ENCODE peak calls at places on chromosome 17, in ten cellular contexts. One of them, this sample, is unnamed.

GRCh38 chr17:9026741-9027140 is 5.4 kb downstream of the NTN1 start:
- DNase-seq in NB4: no peak
- DNase-seq in ovary: no peak
- DNase-seq in fibroblast of mammary gland: no peak
- DNase-seq in Caco-2: no peak
- DNase-seq in cardiac fibroblast: no peak
- DNase-seq in skeletal muscle cell: no peak
- DNase-seq in uterus: no peak
- DNase-seq in colonic mucosa: no peak
- DNase-seq in BJ: no peak
- DNase-seq in this sample: no peak

GRCh38 chr17:74326506-74326905 is 480 bp downstream of the KIF19 start:
- DNase-seq in fibroblast of mammary gland: no peak
- DNase-seq in Caco-2: no peak
- DNase-seq in colonic mucosa: no peak
- DNase-seq in uterus: no peak
- DNase-seq in cardiac fibroblast: no peak
- DNase-seq in ovary: no peak
- DNase-seq in skeletal muscle cell: no peak
- DNase-seq in NB4: no peak
- DNase-seq in BJ: no peak
- DNase-seq in this sample: no peak

GRCh38 chr17:2179615-2180295 is 123.8 kb downstream of the SMG6 start:
- DNase-seq in skeletal muscle cell: peak
- DNase-seq in BJ: peak
- DNase-seq in fibroblast of mammary gland: peak
- DNase-seq in ovary: peak
- DNase-seq in colonic mucosa: peak
- DNase-seq in uterus: peak
- DNase-seq in NB4: no peak
- DNase-seq in cardiac fibroblast: peak
- DNase-seq in Caco-2: no peak
- DNase-seq in this sample: peak

GRCh38 chr17:3750926-3751325 is 27.2 kb downstream of the HASPIN start:
- DNase-seq in Caco-2: no peak
- DNase-seq in colonic mucosa: no peak
- DNase-seq in skeletal muscle cell: no peak
- DNase-seq in NB4: peak
- DNase-seq in cardiac fibroblast: no peak
- DNase-seq in BJ: no peak
- DNase-seq in fibroblast of mammary gland: no peak
- DNase-seq in uterus: no peak
- DNase-seq in ovary: no peak
- DNase-seq in this sample: no peak

GRCh38 chr17:47077576-47077975 is 98.5 kb upstream of the RPRML start:
- DNase-seq in cardiac fibroblast: no peak
- DNase-seq in Caco-2: no peak
- DNase-seq in colonic mucosa: no peak
- DNase-seq in NB4: no peak
- DNase-seq in BJ: no peak
- DNase-seq in fibroblast of mammary gland: peak
- DNase-seq in ovary: no peak
- DNase-seq in skeletal muscle cell: no peak
- DNase-seq in uterus: no peak
- DNase-seq in this sample: peak

GRCh38 chr17:32124985-32125847 is 17.1 kb upstream of the RHOT1 start:
- DNase-seq in uterus: no peak
- DNase-seq in BJ: no peak
- DNase-seq in colonic mucosa: no peak
- DNase-seq in skeletal muscle cell: no peak
- DNase-seq in cardiac fibroblast: no peak
- DNase-seq in ovary: no peak
- DNase-seq in NB4: no peak
- DNase-seq in Caco-2: no peak
- DNase-seq in fibroblast of mammary gland: no peak
- DNase-seq in this sample: no peak

GRCh38 chr17:33647976-33648375 is 354.9 kb upstream of the ASIC2 start:
- DNase-seq in BJ: no peak
- DNase-seq in skeletal muscle cell: no peak
- DNase-seq in cardiac fibroblast: no peak
- DNase-seq in uterus: peak
- DNase-seq in colonic mucosa: no peak
- DNase-seq in Caco-2: peak
- DNase-seq in NB4: peak
- DNase-seq in ovary: no peak
- DNase-seq in fibroblast of mammary gland: peak
- DNase-seq in this sample: no peak

GRCh38 chr17:7548585-7549400 is at the start of gene TNFSF12:
- DNase-seq in Caco-2: no peak
- DNase-seq in fibroblast of mammary gland: no peak
- DNase-seq in ovary: peak
- DNase-seq in NB4: peak
- DNase-seq in skeletal muscle cell: no peak
- DNase-seq in cardiac fibroblast: peak
- DNase-seq in BJ: no peak
- DNase-seq in uterus: peak
- DNase-seq in colonic mucosa: peak
- DNase-seq in this sample: peak

GRCh38 chr17:233473-233941 is 52.1 kb upstream of the DOC2B start:
- DNase-seq in colonic mucosa: peak
- DNase-seq in uterus: peak
- DNase-seq in Caco-2: no peak
- DNase-seq in BJ: no peak
- DNase-seq in cardiac fibroblast: no peak
- DNase-seq in skeletal muscle cell: no peak
- DNase-seq in ovary: peak
- DNase-seq in NB4: peak
- DNase-seq in fibroblast of mammary gland: no peak
- DNase-seq in this sample: no peak

GRCh38 chr17:21452377-21453143 is 76.4 kb downstream of the KCNJ12 start:
- DNase-seq in ovary: peak
- DNase-seq in Caco-2: no peak
- DNase-seq in NB4: peak
- DNase-seq in fibroblast of mammary gland: peak
- DNase-seq in BJ: peak
- DNase-seq in skeletal muscle cell: peak
- DNase-seq in colonic mucosa: peak
- DNase-seq in cardiac fibroblast: peak
- DNase-seq in uterus: peak
- DNase-seq in this sample: peak

GRCh38 chr17:50749243-50749642 is 18.1 kb downstream of the ANKRD40CL start:
- DNase-seq in Caco-2: no peak
- DNase-seq in fibroblast of mammary gland: no peak
- DNase-seq in skeletal muscle cell: no peak
- DNase-seq in cardiac fibroblast: no peak
- DNase-seq in uterus: no peak
- DNase-seq in NB4: no peak
- DNase-seq in ovary: no peak
- DNase-seq in BJ: no peak
- DNase-seq in colonic mucosa: no peak
- DNase-seq in this sample: no peak

GRCh38 chr17:78117027-78117981 is 11.3 kb downstream of the TMC6 start:
- DNase-seq in Caco-2: peak
- DNase-seq in skeletal muscle cell: no peak
- DNase-seq in ovary: no peak
- DNase-seq in colonic mucosa: no peak
- DNase-seq in BJ: no peak
- DNase-seq in fibroblast of mammary gland: no peak
- DNase-seq in uterus: peak
- DNase-seq in NB4: no peak
- DNase-seq in cardiac fibroblast: no peak
- DNase-seq in this sample: no peak

GRCh38 chr17:54256530-54256929 is 433.8 kb downstream of the KIF2B start:
- DNase-seq in NB4: no peak
- DNase-seq in uterus: no peak
- DNase-seq in BJ: no peak
- DNase-seq in fibroblast of mammary gland: no peak
- DNase-seq in Caco-2: no peak
- DNase-seq in skeletal muscle cell: no peak
- DNase-seq in cardiac fibroblast: no peak
- DNase-seq in colonic mucosa: no peak
- DNase-seq in ovary: no peak
- DNase-seq in this sample: no peak

GRCh38 chr17:28563475-28563874 is 7.8 kb downstream of the PIGS start:
- DNase-seq in Caco-2: peak
- DNase-seq in cardiac fibroblast: peak
- DNase-seq in fibroblast of mammary gland: peak
- DNase-seq in colonic mucosa: no peak
- DNase-seq in skeletal muscle cell: no peak
- DNase-seq in NB4: no peak
- DNase-seq in uterus: no peak
- DNase-seq in BJ: peak
- DNase-seq in ovary: no peak
- DNase-seq in this sample: no peak

GRCh38 chr17:57313276-57313835 is 57.0 kb downstream of the MSI2 start:
- DNase-seq in BJ: no peak
- DNase-seq in cardiac fibroblast: no peak
- DNase-seq in skeletal muscle cell: no peak
- DNase-seq in ovary: no peak
- DNase-seq in uterus: no peak
- DNase-seq in fibroblast of mammary gland: no peak
- DNase-seq in NB4: no peak
- DNase-seq in colonic mucosa: no peak
- DNase-seq in Caco-2: no peak
- DNase-seq in this sample: no peak

DNA sequence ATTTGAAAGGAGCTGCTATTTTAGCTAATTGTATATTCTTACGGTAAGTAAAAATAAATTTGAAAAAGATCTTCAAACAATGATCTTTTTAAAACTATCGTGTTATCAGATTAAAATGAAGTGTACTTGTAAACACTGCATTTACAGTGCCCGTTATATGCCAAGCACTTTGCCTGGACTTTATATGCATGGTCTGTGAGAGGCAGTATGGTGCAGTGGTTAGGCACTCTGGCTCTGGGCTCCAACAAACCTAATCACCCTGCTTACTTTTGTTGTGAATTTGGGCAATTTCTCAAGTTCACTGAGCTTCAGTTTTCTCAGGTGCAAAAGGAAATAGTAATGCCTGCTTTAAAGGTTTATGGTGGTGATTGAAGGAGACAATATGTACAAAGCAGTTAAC is 1.4 kb downstream of the PMP22 start:
- DNase-seq in colonic mucosa: no peak
- DNase-seq in NB4: no peak
- DNase-seq in skeletal muscle cell: no peak
- DNase-seq in cardiac fibroblast: peak
- DNase-seq in ovary: no peak
- DNase-seq in fibroblast of mammary gland: peak
- DNase-seq in Caco-2: no peak
- DNase-seq in uterus: no peak
- DNase-seq in BJ: no peak
- DNase-seq in this sample: no peak
- H3K4me3 ChIP-seq in colonic mucosa: peak
- H3K4me3 ChIP-seq in NB4: no peak
- H3K4me3 ChIP-seq in skeletal muscle cell: peak
- H3K4me3 ChIP-seq in cardiac fibroblast: peak
- H3K4me3 ChIP-seq in ovary: peak
- H3K4me3 ChIP-seq in fibroblast of mammary gland: peak
- H3K4me3 ChIP-seq in Caco-2: no peak
- H3K4me3 ChIP-seq in uterus: peak
- H3K4me3 ChIP-seq in BJ: no peak
- H3K4me3 ChIP-seq in this sample: peak

GRCh38 chr17:81833160-81833920 is at the start of gene MCRIP1:
- DNase-seq in colonic mucosa: peak
- DNase-seq in skeletal muscle cell: peak
- DNase-seq in BJ: peak
- DNase-seq in NB4: peak
- DNase-seq in uterus: peak
- DNase-seq in ovary: peak
- DNase-seq in cardiac fibroblast: peak
- DNase-seq in Caco-2: peak
- DNase-seq in fibroblast of mammary gland: peak
- DNase-seq in this sample: peak
- H3K4me3 ChIP-seq in colonic mucosa: peak
- H3K4me3 ChIP-seq in skeletal muscle cell: peak
- H3K4me3 ChIP-seq in BJ: peak
- H3K4me3 ChIP-seq in NB4: peak
- H3K4me3 ChIP-seq in uterus: peak
- H3K4me3 ChIP-seq in ovary: peak
- H3K4me3 ChIP-seq in cardiac fibroblast: peak
- H3K4me3 ChIP-seq in Caco-2: peak
- H3K4me3 ChIP-seq in fibroblast of mammary gland: peak
- H3K4me3 ChIP-seq in this sample: peak

DNA sequence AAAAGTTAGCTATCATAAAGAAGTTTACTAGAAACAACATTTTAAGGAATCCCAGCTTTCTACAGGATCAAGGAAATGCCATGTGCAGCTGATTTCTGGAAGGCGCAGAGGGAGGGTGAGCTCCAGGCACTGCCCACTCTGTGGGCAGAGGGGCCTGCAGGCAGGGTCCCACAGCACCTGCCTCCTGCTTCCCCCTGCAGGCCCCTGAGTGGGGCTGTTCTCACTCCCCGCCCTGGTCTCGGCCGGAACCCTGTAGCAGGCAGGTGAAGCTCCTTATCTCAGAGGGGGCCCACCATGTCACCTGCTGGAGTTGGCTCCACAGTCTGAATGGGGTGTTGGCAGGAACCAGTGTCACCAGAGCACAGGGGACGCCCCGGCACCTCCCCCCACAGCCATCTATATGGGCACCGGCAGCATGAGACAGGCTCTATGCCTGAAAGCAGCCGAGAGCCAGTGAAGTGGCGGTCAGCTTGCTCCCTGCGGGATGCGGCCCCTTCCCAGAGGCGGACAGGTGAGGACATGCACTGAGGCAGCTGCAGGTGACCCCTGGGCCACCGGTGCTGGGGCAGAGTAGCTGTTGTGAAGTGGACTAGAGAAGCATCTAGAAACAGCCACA is 47.6 kb upstream of the FASN start:
- DNase-seq in colonic mucosa: no peak
- DNase-seq in NB4: no peak
- DNase-seq in uterus: no peak
- DNase-seq in cardiac fibroblast: no peak
- DNase-seq in fibroblast of mammary gland: no peak
- DNase-seq in BJ: no peak
- DNase-seq in Caco-2: no peak
- DNase-seq in ovary: no peak
- DNase-seq in skeletal muscle cell: no peak
- DNase-seq in this sample: no peak
- H3K4me3 ChIP-seq in colonic mucosa: no peak
- H3K4me3 ChIP-seq in NB4: no peak
- H3K4me3 ChIP-seq in uterus: no peak
- H3K4me3 ChIP-seq in cardiac fibroblast: no peak
- H3K4me3 ChIP-seq in fibroblast of mammary gland: no peak
- H3K4me3 ChIP-seq in BJ: no peak
- H3K4me3 ChIP-seq in Caco-2: no peak
- H3K4me3 ChIP-seq in ovary: no peak
- H3K4me3 ChIP-seq in skeletal muscle cell: no peak
- H3K4me3 ChIP-seq in this sample: no peak

DNA sequence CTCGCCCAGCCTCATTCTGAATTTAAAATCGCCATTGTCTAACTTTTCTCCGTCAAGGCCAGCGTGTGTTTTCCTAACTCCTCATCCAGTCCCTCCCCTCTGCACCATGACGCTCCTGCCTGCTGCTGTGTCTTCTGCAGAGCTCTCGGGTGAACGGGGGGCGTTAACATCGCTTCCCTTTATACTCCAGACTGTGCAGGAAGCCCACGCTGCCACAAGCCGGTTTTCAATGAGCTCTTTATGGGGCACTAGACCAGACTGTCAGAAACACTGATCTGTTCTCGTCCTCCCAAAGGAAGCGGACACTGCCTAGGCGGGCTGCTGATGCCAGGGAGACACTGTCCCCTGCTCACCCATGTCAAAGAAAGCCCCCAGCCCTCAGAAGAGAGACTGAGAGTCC is 13.3 kb downstream of the AANAT start:
- DNase-seq in NB4: peak
- DNase-seq in skeletal muscle cell: no peak
- DNase-seq in colonic mucosa: no peak
- DNase-seq in uterus: no peak
- DNase-seq in ovary: peak
- DNase-seq in cardiac fibroblast: no peak
- DNase-seq in BJ: no peak
- DNase-seq in Caco-2: no peak
- DNase-seq in fibroblast of mammary gland: no peak
- DNase-seq in this sample: no peak
- H3K4me3 ChIP-seq in NB4: no peak
- H3K4me3 ChIP-seq in skeletal muscle cell: no peak
- H3K4me3 ChIP-seq in colonic mucosa: no peak
- H3K4me3 ChIP-seq in uterus: no peak
- H3K4me3 ChIP-seq in ovary: no peak
- H3K4me3 ChIP-seq in cardiac fibroblast: no peak
- H3K4me3 ChIP-seq in BJ: no peak
- H3K4me3 ChIP-seq in Caco-2: no peak
- H3K4me3 ChIP-seq in fibroblast of mammary gland: no peak
- H3K4me3 ChIP-seq in this sample: no peak

This sample was measured in foreskin fibroblast.